ENCODE peak calls at places on chromosomes 3 and 15, in seven cellular contexts. Q, D, O, E, M, T and Y are unnamed samples.

GRCh38 chr3:98986073-98986472 is 84.6 kb upstream of the DCBLD2 start:
- DNase-seq in M (no peak), E (no peak), D (no peak), Q (no peak), T (no peak), O (no peak), Y (peak; percentile 9)

GRCh38 chr3:17357035-17357710 is 385.3 kb downstream of the TBC1D5 start:
- DNase-seq in O (no peak), D (no peak), E (no peak), Q (no peak), M (no peak), T (no peak), Y (no peak)

GRCh38 chr15:68650901-68651709 is 72.3 kb downstream of the CORO2B start:
- DNase-seq in O (peak; percentile 56), Q (peak; percentile 42), E (no peak), D (no peak), M (peak; percentile 61), T (no peak), Y (peak; percentile 69)

GRCh38 chr3:109265300-109265699 is 51.0 kb downstream of the DPPA2 start:
- DNase-seq in O (no peak), T (no peak), D (no peak), M (no peak), E (no peak), Q (no peak), Y (no peak)

GRCh38 chr15:41773729-41774061 is 589 bp upstream of the MAPKBP1 start:
- DNase-seq in O (no peak), T (no peak), E (no peak), D (no peak), M (no peak), Q (no peak), Y (no peak)

GRCh38 chr3:190629088-190629487 is 115.2 kb downstream of the IL1RAP start:
- DNase-seq in O (no peak), T (no peak), Q (no peak), M (no peak), D (no peak), E (no peak), Y (no peak)

GRCh38 chr3:14812196-14812785 is 6.5 kb upstream of the FGD5 start:
- DNase-seq in M (no peak), O (no peak), D (no peak), T (no peak), Q (no peak), E (no peak), Y (no peak)

GRCh38 chr3:50336452-50337174 is 4.0 kb downstream of the RASSF1 start:
- DNase-seq in Q (no peak), M (peak; percentile 44), E (no peak), O (no peak), D (no peak), T (no peak), Y (no peak)

GRCh38 chr3:122760457-122761271 is 33.0 kb downstream of the HSPBAP1 start:
- DNase-seq in M (no peak), E (no peak), O (no peak), Q (no peak), D (no peak), T (no peak), Y (no peak)

GRCh38 chr3:122758877-122759670 is 34.6 kb downstream of the HSPBAP1 start:
- DNase-seq in M (no peak), O (no peak), D (no peak), Q (no peak), T (no peak), E (no peak), Y (no peak)

GRCh38 chr3:122754867-122755835 is 38.5 kb downstream of the HSPBAP1 start:
- DNase-seq in Q (no peak), D (no peak), O (peak; percentile 13), T (no peak), M (no peak), E (no peak), Y (no peak)
- TF ChIP-seq CTCF in Q (peak; percentile 61), D (peak; percentile 50), O (peak; percentile 92), T (peak; percentile 33), M (peak; percentile 63), E (peak; percentile 44), Y (peak; percentile 68)

DNA sequence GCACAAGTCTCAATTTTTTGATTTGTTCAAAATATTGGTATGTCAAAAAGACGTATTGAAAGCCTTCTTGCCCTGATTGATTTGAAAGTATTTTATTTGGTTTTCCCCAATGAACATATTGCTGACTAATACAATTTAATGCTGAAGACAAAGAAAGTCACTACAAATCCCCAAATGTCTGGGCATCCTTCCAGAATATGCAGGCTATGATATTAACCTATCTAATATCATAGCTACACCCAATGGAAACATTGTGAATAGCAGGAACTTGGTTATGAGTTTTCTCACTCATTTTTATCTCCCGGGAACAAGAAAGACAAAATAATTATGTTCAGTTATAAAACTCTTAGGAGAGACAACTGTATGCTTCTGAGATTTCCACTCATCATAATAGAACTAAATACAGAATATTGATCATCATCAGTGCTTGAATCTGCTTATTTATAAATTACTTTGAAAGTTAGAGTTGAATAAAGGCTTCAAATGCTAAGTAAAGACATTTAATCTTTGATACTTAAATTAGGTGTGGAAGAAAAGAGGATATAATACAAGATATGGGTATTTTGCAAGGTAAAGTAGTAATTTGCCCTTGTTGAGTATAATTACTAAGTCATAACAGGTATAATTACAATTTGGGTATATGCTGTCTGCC is 483.9 kb downstream of the RBMS3 start:
- DNase-seq in O (peak; percentile 57), M (no peak), D (no peak), E (peak; percentile 28), Q (no peak), T (no peak), Y (no peak)
- TF ChIP-seq CTCF in O (peak; percentile 57), M (peak; percentile 47), D (peak; percentile 77), E (peak; percentile 85), Q (no peak), T (peak; percentile 56), Y (no peak)

GRCh38 chr3:76728411-76728810 is 311.5 kb upstream of the ROBO2 start:
- DNase-seq in E (no peak), M (no peak), O (no peak), D (no peak), Q (no peak), T (no peak), Y (no peak)
- TF ChIP-seq CTCF in E (no peak), M (no peak), O (peak; percentile 35), D (no peak), Q (no peak), T (no peak), Y (no peak)

GRCh38 chr15:55589297-55589696 is 1.2 kb upstream of the PYGO1 start:
- DNase-seq in M (no peak), T (no peak), Q (no peak), E (no peak), D (no peak), O (peak; percentile 22), Y (no peak)

GRCh38 chr15:55588070-55588817 is at the start of gene PYGO1:
- DNase-seq in E (peak; percentile 71), Q (peak; percentile 17), T (no peak), D (peak; percentile 87), M (peak; percentile 48), O (peak; percentile 82), Y (peak; percentile 56)

GRCh38 chr15:55586808-55587207 is 1.3 kb downstream of the PYGO1 start:
- DNase-seq in E (no peak), O (no peak), M (no peak), Q (no peak), T (no peak), D (no peak), Y (no peak)

GRCh38 chr15:55588818-55589122 is 625 bp upstream of the PYGO1 start:
- DNase-seq in O (no peak), Q (no peak), M (no peak), T (no peak), E (peak; percentile 44), D (no peak), Y (no peak)

GRCh38 chr15:55587321-55588069 is 650 bp downstream of the PYGO1 start:
- DNase-seq in Q (no peak), M (no peak), E (no peak), O (peak; percentile 62), T (no peak), D (no peak), Y (peak; percentile 50)
- TF ChIP-seq CTCF in Q (no peak), M (no peak), E (no peak), O (no peak), T (no peak), D (no peak), Y (no peak)

GRCh38 chr15:57611938-57612337 is 20.2 kb downstream of the MYZAP start:
- DNase-seq in D (no peak), T (no peak), E (peak; percentile 41), M (peak; percentile 82), Q (no peak), O (peak; percentile 12), Y (no peak)

GRCh38 chr15:57607570-57608000 is 15.9 kb downstream of the MYZAP start:
- DNase-seq in T (no peak), E (no peak), M (peak; percentile 73), Q (no peak), O (no peak), D (no peak), Y (no peak)

GRCh38 chr15:57611119-57611518 is 19.4 kb downstream of the MYZAP start:
- DNase-seq in T (no peak), M (peak; percentile 73), D (no peak), Q (no peak), E (no peak), O (no peak), Y (no peak)

GRCh38 chr15:57606816-57607215 is 15.1 kb downstream of the MYZAP start:
- DNase-seq in O (no peak), Q (no peak), E (no peak), M (no peak), D (no peak), T (no peak), Y (no peak)

DNA sequence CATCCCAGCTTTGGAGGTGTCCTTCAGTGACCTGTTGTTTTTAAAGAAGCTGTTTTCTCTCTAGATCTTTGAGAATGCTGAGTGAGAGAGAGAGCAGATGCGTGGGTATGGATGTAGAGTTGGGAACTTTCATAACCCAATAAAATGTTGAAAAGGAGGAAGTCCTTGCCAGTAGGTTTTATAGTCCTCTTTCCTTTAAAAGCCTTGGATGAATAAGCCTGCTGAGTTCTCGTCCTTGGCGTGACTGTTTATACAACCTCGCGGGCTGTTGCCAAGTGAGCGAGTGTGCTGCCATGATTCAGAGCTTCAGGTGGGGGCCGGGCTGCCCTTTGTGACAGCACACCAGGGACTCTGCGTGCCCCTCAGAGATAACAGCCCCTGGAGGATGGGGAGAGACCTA is 18.4 kb downstream of the MYZAP start:
- DNase-seq in O (no peak), M (peak; percentile 81), T (no peak), E (peak; percentile 68), D (no peak), Q (no peak), Y (no peak)
- TF ChIP-seq CTCF in O (no peak), M (no peak), T (no peak), E (no peak), D (no peak), Q (no peak), Y (no peak)

GRCh38 chr15:67618312-67618711 is 75.8 kb downstream of the MAP2K5 start:
- DNase-seq in T (no peak), O (no peak), M (no peak), Q (no peak), D (no peak), E (no peak), Y (no peak)

GRCh38 chr15:67607959-67608605 is 65.6 kb downstream of the MAP2K5 start:
- DNase-seq in E (no peak), T (no peak), Q (no peak), D (no peak), M (no peak), O (no peak), Y (no peak)

GRCh38 chr15:67611803-67612369 is 69.4 kb downstream of the MAP2K5 start:
- DNase-seq in Q (no peak), T (no peak), O (no peak), E (no peak), M (no peak), D (no peak), Y (no peak)

GRCh38 chr15:67613708-67614107 is 71.2 kb downstream of the MAP2K5 start:
- DNase-seq in E (no peak), T (no peak), D (no peak), M (no peak), O (no peak), Q (no peak), Y (no peak)
- TF ChIP-seq CTCF in E (no peak), T (no peak), D (no peak), M (no peak), O (peak; percentile 18), Q (no peak), Y (no peak)